ENCODE peak calls at places on chromosomes 16 and 17, in four cellular contexts. L is sigmoid colon, I is chondrocyte, J is thoracic aorta. Q is an unnamed sample.

GRCh38 chr16:76277099-76278030 is at the start of gene CNTNAP4:
- DNase-seq in L (peak; percentile 81), I (no peak), J (no peak), Q (no peak)

GRCh38 chr17:17361543-17362511 is 58.7 kb downstream of the NT5M start:
- DNase-seq in L (peak; percentile 59), I (peak; percentile 66), J (no peak), Q (no peak)

GRCh38 chr16:73053379-73054130 is 5.6 kb upstream of the ZFHX3 start:
- DNase-seq in L (peak; percentile 70), I (no peak), J (no peak), Q (no peak)

GRCh38 chr16:89374393-89374948 is 115.9 kb downstream of the ANKRD11 start:
- DNase-seq in L (no peak), I (peak; percentile 55), J (no peak), Q (no peak)

GRCh38 chr17:40791808-40792436 is 7.8 kb downstream of the KRT28 start:
- DNase-seq in L (no peak), I (no peak), J (no peak), Q (peak; percentile 19)

GRCh38 chr16:7177875-7178274 is 154.8 kb upstream of the RBFOX1 start:
- DNase-seq in L (no peak), I (no peak), J (no peak), Q (no peak)

GRCh38 chr16:87602821-87603683 is 744 bp downstream of the JPH3 start:
- DNase-seq in L (no peak), I (no peak), J (no peak), Q (no peak)

GRCh38 chr17:40157972-40158371 is 17.6 kb downstream of the CASC3 start:
- DNase-seq in L (no peak), I (no peak), J (no peak), Q (no peak)

GRCh38 chr17:9918352-9918751 is 13.3 kb upstream of the RCVRN start:
- DNase-seq in L (no peak), I (no peak), J (no peak), Q (no peak)

GRCh38 chr16:69166221-69166833 is 20.6 kb upstream of the SNTB2 start:
- DNase-seq in L (peak; percentile 26), I (no peak), J (no peak), Q (peak; percentile 38)

GRCh38 chr16:9260665-9261064 is 169.2 kb downstream of the HAPSTR1 start:
- DNase-seq in L (no peak), I (no peak), J (no peak), Q (no peak)

GRCh38 chr17:67912656-67913055 is 83.6 kb downstream of the C17orf58 start:
- DNase-seq in L (no peak), I (no peak), J (no peak), Q (no peak)

GRCh38 chr17:43126911-43127290 is 1.7 kb upstream of the BRCA1 start:
- DNase-seq in L (peak; percentile 53), I (no peak), J (no peak), Q (no peak)

GRCh38 chr16:56190903-56191806 is at the start of gene GNAO1:
- DNase-seq in L (peak; percentile 91), I (no peak), J (no peak), Q (no peak)

GRCh38 chr17:67095803-67096202 is 51.4 kb downstream of the CACNG1 start:
- DNase-seq in L (no peak), I (no peak), J (no peak), Q (peak; percentile 7)

GRCh38 chr16:3949287-3949686 is 68.8 kb upstream of the CREBBP start:
- DNase-seq in L (peak; percentile 65), I (peak; percentile 54), J (no peak), Q (no peak)

GRCh38 chr16:8644513-8645140 is 23.1 kb downstream of the METTL22 start:
- DNase-seq in L (no peak), I (no peak), J (no peak), Q (no peak)

GRCh38 chr16:11379420-11379819 is 34.2 kb downstream of the RMI2 start:
- DNase-seq in L (peak; percentile 41), I (no peak), J (no peak), Q (no peak)

GRCh38 chr17:82754297-82755208 is 2.7 kb downstream of the TBCD start:
- DNase-seq in L (no peak), I (peak; percentile 26), J (no peak), Q (no peak)

GRCh38 chr16:22296225-22297113 is 740 bp upstream of the POLR3E start:
- DNase-seq in L (peak; percentile 64), I (no peak), J (no peak), Q (no peak)

DNA sequence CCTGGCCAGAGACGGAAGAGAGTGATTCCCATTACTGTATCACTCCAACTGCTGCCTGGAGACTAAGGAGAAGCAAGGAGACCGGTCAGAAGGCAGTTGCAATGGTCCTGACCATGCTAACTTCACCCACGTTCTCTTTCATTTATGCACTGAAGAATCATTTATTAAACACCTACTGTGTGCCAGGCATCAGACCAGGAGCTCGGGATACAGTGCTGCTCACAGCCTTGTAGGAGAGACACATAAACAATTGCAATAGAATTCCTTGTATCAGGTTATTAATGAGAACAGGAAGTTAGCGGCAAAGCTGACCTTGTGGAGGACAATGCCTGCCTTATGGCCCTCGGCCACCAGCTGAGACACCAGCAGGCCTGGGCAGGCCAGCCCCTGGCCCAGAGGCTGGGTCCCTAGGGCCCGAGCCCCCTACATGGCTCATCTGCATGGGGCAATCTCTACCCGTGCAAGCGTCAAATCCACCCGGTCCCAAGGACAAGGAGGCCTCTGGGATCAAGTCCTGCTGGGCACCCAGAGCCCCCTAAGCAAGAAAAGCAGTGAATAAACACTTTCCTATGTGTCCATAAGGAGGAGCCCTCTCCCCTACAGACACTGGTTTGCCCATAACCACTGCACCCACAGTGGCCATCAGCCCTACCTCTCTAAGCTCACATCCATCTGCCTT is 8.6 kb upstream of the ENPP7 start:
- DNase-seq in L (no peak), I (no peak), J (no peak), Q (peak; percentile 11)
- TF ChIP-seq CTCF in L (no peak), I (peak; percentile 63), J (no peak), Q (peak; percentile 48)

GRCh38 chr17:28973414-28973813 is 22.1 kb upstream of the PHF12 start:
- DNase-seq in L (no peak), I (no peak), J (no peak), Q (peak; percentile 29)
- TF ChIP-seq CTCF in L (no peak), I (no peak), J (no peak), Q (no peak)

GRCh38 chr17:3798273-3799180 is 2.5 kb downstream of the ITGAE start:
- DNase-seq in L (no peak), I (no peak), J (no peak), Q (no peak)

GRCh38 chr17:3800362-3801042 is 486 bp downstream of the ITGAE start:
- DNase-seq in L (no peak), I (no peak), J (no peak), Q (no peak)

GRCh38 chr17:3796822-3797170 is 4.2 kb downstream of the ITGAE start:
- DNase-seq in L (no peak), I (no peak), J (no peak), Q (no peak)

GRCh38 chr17:3801043-3801746 is at the start of gene ITGAE:
- DNase-seq in L (no peak), I (no peak), J (no peak), Q (no peak)

DNA sequence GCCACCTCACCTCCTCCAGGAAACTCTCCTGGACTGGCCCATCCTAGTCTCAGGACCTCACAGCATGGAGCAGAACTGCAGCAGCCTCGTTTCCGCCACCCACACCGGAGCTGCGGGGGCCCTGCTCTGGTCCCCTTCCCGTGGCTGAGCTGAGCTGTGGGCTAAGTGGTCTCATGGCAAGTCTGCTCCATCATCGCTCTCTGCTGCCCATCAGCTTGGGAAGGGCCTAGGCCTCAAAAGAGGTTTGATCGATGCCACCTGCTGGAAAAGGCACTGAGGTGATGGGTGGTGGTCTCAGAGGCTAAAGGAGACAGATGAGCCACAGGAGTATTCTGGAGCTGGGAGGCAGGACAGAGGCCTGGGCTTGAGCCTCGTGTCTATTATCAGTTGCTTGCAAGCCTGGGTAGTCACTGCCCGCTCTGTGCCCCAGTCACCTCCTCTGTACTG is 1.8 kb downstream of the ITGAE start:
- DNase-seq in L (no peak), I (no peak), J (no peak), Q (no peak)
- TF ChIP-seq CTCF in L (no peak), I (no peak), J (no peak), Q (no peak)

DNA sequence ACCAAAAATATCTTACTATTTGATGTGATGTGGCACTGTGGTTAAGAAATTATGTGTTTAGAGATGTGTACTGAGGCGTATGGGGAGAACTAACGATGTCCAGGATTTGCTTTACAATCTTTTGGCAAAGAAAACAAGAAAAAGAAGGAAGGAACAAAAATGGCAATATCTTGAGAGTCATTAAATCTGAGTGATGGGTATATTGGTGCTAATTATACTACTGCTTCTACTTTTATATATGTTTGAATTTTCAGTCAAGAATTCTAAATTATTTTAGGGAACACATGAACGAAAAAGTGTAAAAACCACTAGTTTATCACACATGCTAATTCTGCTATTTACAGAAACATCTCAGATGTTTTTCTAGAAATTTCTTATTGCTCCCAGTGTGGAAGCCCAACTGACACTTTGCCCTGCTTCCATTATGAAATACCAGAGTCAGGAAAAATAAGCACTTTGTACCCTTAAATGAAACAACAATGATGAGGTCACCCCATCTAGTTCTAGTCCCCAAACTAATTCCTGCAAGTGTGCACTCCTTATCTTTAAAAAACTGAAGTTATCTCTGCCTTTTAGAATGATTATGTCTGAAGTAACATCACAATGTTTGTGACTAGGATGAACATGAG is 18.8 kb downstream of the TAT start:
- DNase-seq in L (no peak), I (no peak), J (no peak), Q (no peak)
- TF ChIP-seq CTCF in L (no peak), I (no peak), J (no peak), Q (no peak)

DNA sequence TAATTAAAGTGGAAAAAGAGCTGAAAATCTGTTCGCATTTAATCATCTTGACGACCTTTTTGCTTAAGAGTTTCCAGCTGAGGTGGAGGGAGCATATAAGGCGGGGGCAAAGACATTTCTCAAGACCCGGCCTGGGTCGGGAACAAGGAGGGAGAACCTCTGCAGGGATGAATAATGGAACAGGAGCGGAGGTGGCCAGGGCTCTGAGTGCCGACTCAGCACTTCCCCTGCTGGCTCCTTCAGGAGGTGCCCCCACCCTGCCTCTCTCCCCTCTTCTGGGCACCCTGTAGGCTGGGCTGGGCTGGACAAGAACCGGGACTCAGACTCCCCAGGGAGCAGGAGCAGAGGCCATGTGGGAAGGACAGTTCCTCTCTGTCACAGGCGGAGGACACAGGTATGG is 7.9 kb upstream of the NGFR start:
- DNase-seq in L (no peak), I (no peak), J (no peak), Q (no peak)
- TF ChIP-seq CTCF in L (no peak), I (no peak), J (no peak), Q (peak; percentile 10)